ENCODE peak calls at places on chromosomes 12 and 14, in five cellular contexts. Z, R, Q, C and B are unnamed samples.

GRCh38 chr12:131088701-131089525 is 135.2 kb downstream of the ADGRD1 start:
- DNase-seq in Q (no peak), R (peak; percentile 16), C (peak; percentile 35), Z (no peak), B (no peak)

GRCh38 chr12:84079621-84080020 is 833.0 kb downstream of the SLC6A15 start:
- DNase-seq in Q (peak; percentile 17), Z (no peak), R (no peak), C (no peak), B (no peak)

GRCh38 chr14:102220031-102220430 is 80.3 kb downstream of the WDR20 start:
- DNase-seq in Z (no peak), Q (no peak), R (no peak), C (no peak), B (no peak)

GRCh38 chr12:52836042-52836466 is 1.9 kb upstream of the KRT79 start:
- DNase-seq in C (peak; percentile 58), Z (no peak), Q (peak; percentile 51), R (no peak), B (no peak)

GRCh38 chr14:65788876-65789859 is 376.6 kb downstream of the FUT8 start:
- DNase-seq in Z (no peak), R (no peak), Q (no peak), C (no peak), B (no peak)

GRCh38 chr12:103947871-103948555 is 17.7 kb upstream of the TDG start:
- DNase-seq in Z (no peak), C (no peak), R (no peak), Q (no peak), B (no peak)

GRCh38 chr12:119727600-119728436 is 59.9 kb downstream of the PRKAB1 start:
- DNase-seq in C (no peak), Z (no peak), Q (no peak), R (no peak), B (no peak)

GRCh38 chr12:51934080-51934479 is 17.4 kb upstream of the ACVR1B start:
- DNase-seq in C (no peak), Z (no peak), R (no peak), Q (no peak), B (no peak)

GRCh38 chr14:99427632-99428315 is 52.9 kb downstream of the SETD3 start:
- DNase-seq in C (no peak), Q (no peak), R (no peak), Z (no peak), B (no peak)

GRCh38 chr12:130394906-130395305 is 57.2 kb downstream of the PIWIL1 start:
- DNase-seq in R (no peak), Q (no peak), Z (no peak), C (no peak), B (no peak)

GRCh38 chr12:63149884-63150254 is 1.1 kb downstream of the AVPR1A start:
- DNase-seq in R (no peak), Q (no peak), Z (no peak), C (no peak), B (no peak)

GRCh38 chr14:32077081-32078029 is at the start of gene ARHGAP5:
- DNase-seq in R (peak; percentile 43), Z (peak; percentile 77), C (no peak), Q (no peak), B (peak; percentile 75)

GRCh38 chr14:104108570-104109060 is 23.1 kb downstream of the ASPG start:
- DNase-seq in Q (no peak), R (no peak), C (no peak), Z (peak; percentile 17), B (no peak)

GRCh38 chr12:115103884-115104883 is 420.2 kb upstream of the TBX3 start:
- DNase-seq in C (no peak), Z (no peak), Q (no peak), R (no peak), B (no peak)

GRCh38 chr12:49706351-49707126 is 666 bp downstream of the FMNL3 start:
- DNase-seq in C (peak; percentile 55), R (peak; percentile 25), Q (no peak), Z (peak; percentile 72), B (peak; percentile 10)

GRCh38 chr12:65019696-65020095 is 101.4 kb downstream of the WIF1 start:
- DNase-seq in Z (no peak), Q (no peak), R (no peak), C (no peak), B (no peak)

GRCh38 chr12:56332512-56333196 is 1.1 kb downstream of the PAN2 start:
- DNase-seq in R (no peak), Q (no peak), Z (peak; percentile 31), C (no peak), B (no peak)

GRCh38 chr12:62268956-62269355 is 8.8 kb downstream of the USP15 start:
- DNase-seq in C (no peak), Q (peak; percentile 67), R (no peak), Z (no peak), B (no peak)

GRCh38 chr14:20195911-20196310 is 5.2 kb downstream of the OR11G2 start:
- DNase-seq in Z (no peak), Q (peak; percentile 17), C (no peak), R (no peak), B (no peak)

GRCh38 chr14:89237923-89238529 is 179.0 kb downstream of the FOXN3 start:
- DNase-seq in Z (no peak), C (no peak), R (no peak), Q (peak; percentile 52), B (no peak)

GRCh38 chr12:130984183-130985058 is 30.7 kb downstream of the ADGRD1 start:
- DNase-seq in Q (no peak), R (no peak), C (no peak), Z (no peak), B (no peak)

GRCh38 chr14:103716091-103716801 is 636 bp downstream of the ZFYVE21 start:
- DNase-seq in Z (peak; percentile 70), Q (no peak), R (no peak), C (peak; percentile 72), B (peak; percentile 89)

GRCh38 chr12:57474862-57475261 is 4.8 kb downstream of the ARHGAP9 start:
- DNase-seq in Q (no peak), Z (no peak), R (no peak), C (no peak), B (no peak)

GRCh38 chr14:69999246-69999645 is 120.0 kb downstream of the SMOC1 start:
- DNase-seq in R (no peak), Q (peak; percentile 66), C (no peak), Z (no peak), B (no peak)

DNA sequence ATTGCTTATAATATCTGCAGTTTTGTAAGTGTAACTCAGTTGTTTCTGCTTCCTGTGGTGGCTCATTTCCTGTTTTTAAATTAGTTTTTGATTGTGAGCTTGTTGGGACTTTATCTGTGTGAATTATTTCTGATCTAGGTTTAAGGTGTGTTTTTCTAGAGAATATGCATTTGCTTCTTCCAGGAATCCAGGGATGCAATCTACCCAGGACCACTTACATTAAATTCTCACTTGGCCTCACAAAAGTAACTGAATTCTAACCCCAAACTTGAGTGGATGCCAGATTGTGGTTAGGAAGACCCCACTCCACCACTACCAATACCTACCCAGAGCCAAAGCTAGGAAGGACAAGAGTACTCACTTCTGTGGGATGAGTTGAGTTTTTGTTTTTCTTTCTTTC is 11.9 kb downstream of the STYX start:
- DNase-seq in R (no peak), Q (no peak), Z (no peak), C (no peak), B (no peak)
- H3K27ac ChIP-seq in R (peak overlapping the region; percentile 7), Q (peak overlapping the region; percentile 51), Z (no peak overlapping the region), C (peak overlapping the region; percentile 68), B (no peak overlapping the region)

GRCh38 chr12:125065753-125066570 is 727 bp downstream of the AACS start:
- DNase-seq in C (no peak), R (no peak), Z (peak; percentile 40), Q (peak; percentile 6), B (no peak)

GRCh38 chr12:125068391-125068790 is 3.2 kb downstream of the AACS start:
- DNase-seq in C (no peak), Q (no peak), Z (no peak), R (no peak), B (no peak)

GRCh38 chr12:125065021-125065752 is at the start of gene AACS:
- DNase-seq in Q (peak; percentile 72), C (peak; percentile 83), Z (peak; percentile 83), R (peak; percentile 57), B (peak; percentile 56)

GRCh38 chr12:125061229-125061628 is 4.0 kb upstream of the AACS start:
- DNase-seq in C (no peak), R (no peak), Q (no peak), Z (no peak), B (no peak)

DNA sequence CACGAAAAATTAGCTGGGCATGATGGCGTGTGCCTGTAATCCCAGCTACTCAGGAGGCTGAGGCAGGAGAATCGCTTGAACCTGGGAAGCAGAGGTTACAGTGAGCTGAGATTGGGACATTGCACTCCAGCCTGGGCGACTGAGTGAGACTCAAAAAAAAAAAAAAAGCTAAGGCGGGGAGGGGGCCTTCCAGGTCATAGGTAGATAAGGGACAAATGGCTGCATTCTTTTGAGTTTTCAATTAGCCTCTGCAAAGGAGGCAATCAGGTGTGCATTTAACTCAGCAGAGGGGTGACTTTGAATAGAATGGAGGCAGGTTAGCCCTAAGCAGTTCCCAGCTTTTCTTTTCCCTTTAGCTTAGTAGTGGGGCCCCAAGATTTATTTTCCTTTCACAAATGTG is 743 bp upstream of the AACS start:
- DNase-seq in R (no peak), C (no peak), Q (no peak), Z (no peak), B (no peak)
- H3K27ac ChIP-seq in R (no peak overlapping the region), C (no peak overlapping the region), Q (no peak overlapping the region), Z (no peak overlapping the region), B (no peak overlapping the region)

DNA sequence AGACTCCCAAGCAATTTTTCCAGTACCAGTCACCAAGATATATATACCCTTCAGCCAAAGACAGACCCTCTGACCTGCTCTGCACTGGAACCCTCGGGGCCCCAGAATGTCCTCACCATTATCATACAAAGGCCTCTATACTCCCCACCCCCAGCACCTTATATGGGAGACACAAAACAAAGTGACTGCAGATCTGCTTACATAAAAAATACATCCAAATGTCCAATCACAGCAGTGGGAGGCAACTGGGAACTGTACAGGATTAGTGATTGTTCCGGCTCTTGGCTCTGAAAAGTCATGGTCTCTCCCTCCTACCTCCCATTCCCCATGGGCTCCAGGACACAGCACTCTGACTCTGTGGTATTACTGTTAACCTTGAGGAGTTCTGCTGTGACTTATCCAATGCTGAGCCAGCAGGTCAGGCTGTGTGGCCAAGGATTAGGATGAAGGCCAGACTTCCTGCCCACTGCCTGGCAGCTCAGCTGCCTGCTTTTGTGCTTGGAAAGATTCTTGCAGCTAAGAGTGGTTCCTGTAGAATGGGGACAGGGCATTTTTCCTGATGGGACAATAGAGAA is 13.7 kb downstream of the OXA1L start:
- DNase-seq in Z (no peak), C (no peak), R (no peak), Q (no peak), B (no peak)
- H3K27ac ChIP-seq in Z (no peak overlapping the region), C (no peak overlapping the region), R (no peak overlapping the region), Q (no peak overlapping the region), B (no peak overlapping the region)

GRCh38 chr14:64391113-64391725 is 3.1 kb downstream of the MTHFD1 start:
- DNase-seq in Z (no peak), Q (no peak), R (no peak), C (no peak), B (no peak)
- H3K27ac ChIP-seq in Z (no peak overlapping the region), Q (no peak overlapping the region), R (no peak overlapping the region), C (no peak overlapping the region), B (no peak overlapping the region)

GRCh38 chr14:38311655-38312054 is 55.8 kb upstream of the CLEC14A start:
- DNase-seq in R (no peak), Q (no peak), Z (no peak), C (no peak), B (no peak)
- H3K27ac ChIP-seq in R (no peak overlapping the region), Q (no peak overlapping the region), Z (no peak overlapping the region), C (no peak overlapping the region), B (no peak overlapping the region)

GRCh38 chr12:11577658-11578260 is 71.7 kb upstream of the ETV6 start:
- DNase-seq in Q (peak; percentile 64), C (no peak), Z (no peak), R (no peak), B (no peak)
- H3K27ac ChIP-seq in Q (no peak overlapping the region), C (no peak overlapping the region), Z (no peak overlapping the region), R (peak overlapping the region; percentile 70), B (no peak overlapping the region)

GRCh38 chr14:54337314-54337713 is 59.5 kb upstream of the CDKN3 start:
- DNase-seq in Z (no peak), R (no peak), C (no peak), Q (no peak), B (no peak)
- H3K27ac ChIP-seq in Z (no peak overlapping the region), R (no peak overlapping the region), C (no peak overlapping the region), Q (no peak overlapping the region), B (no peak overlapping the region)